ENCODE peak calls at places on chromosomes 13 and 19, in seven cellular contexts. A, R, G, K, D, Q and H are unnamed samples.

GRCh38 chr13:46663216-46663615 is 110.2 kb downstream of the LRCH1 start:
- DNase-seq in A (no peak), R (no peak), G (no peak), K (no peak), D (peak), Q (no peak), H (peak)

GRCh38 chr19:33000510-33000909 is 28.5 kb downstream of the FAAP24 start:
- DNase-seq in A (no peak), R (no peak), G (no peak), K (no peak), D (no peak), Q (no peak), H (no peak)

GRCh38 chr13:113668491-113668971 is 1.5 kb downstream of the GRK1 start:
- DNase-seq in A (no peak), R (no peak), G (no peak), K (no peak), D (no peak), Q (no peak), H (no peak)

GRCh38 chr19:45632468-45633196 is 6.6 kb downstream of the EML2 start:
- DNase-seq in A (peak), R (peak), G (peak), K (no peak), D (peak), Q (peak), H (peak)

GRCh38 chr19:19628499-19629134 is 597 bp upstream of the LPAR2 start:
- DNase-seq in A (peak), R (peak), G (peak), K (peak), D (peak), Q (peak), H (peak)

GRCh38 chr19:24033962-24034342 is 53.0 kb upstream of the ZNF254 start:
- DNase-seq in A (no peak), R (peak), G (peak), K (no peak), D (peak), Q (peak), H (peak)

GRCh38 chr13:20387441-20387971 is 138.2 kb downstream of the CRYL1 start:
- DNase-seq in A (no peak), R (peak), G (peak), K (no peak), D (no peak), Q (no peak), H (no peak)

GRCh38 chr19:3577741-3578344 is 5.1 kb downstream of the HMG20B start:
- DNase-seq in A (peak), R (no peak), G (no peak), K (no peak), D (no peak), Q (no peak), H (peak)

GRCh38 chr13:50437252-50437651 is 406.2 kb downstream of the DLEU7 start:
- DNase-seq in A (no peak), R (no peak), G (peak), K (no peak), D (peak), Q (no peak), H (no peak)

GRCh38 chr13:101576977-101577376 is 124.5 kb downstream of the ITGBL1 start:
- DNase-seq in A (no peak), R (no peak), G (no peak), K (no peak), D (no peak), Q (no peak), H (no peak)

GRCh38 chr19:39865186-39865585 is 19.0 kb upstream of the FBL start:
- DNase-seq in A (no peak), R (no peak), G (no peak), K (no peak), D (no peak), Q (no peak), H (no peak)

GRCh38 chr13:25175431-25175830 is 3.3 kb upstream of the AMER2 start:
- DNase-seq in A (no peak), R (no peak), G (no peak), K (no peak), D (no peak), Q (no peak), H (no peak)
- H4K8ac ChIP-seq in A (no peak), R (no peak), G (no peak), K (no peak), D (no peak), Q (no peak), H (no peak)

GRCh38 chr13:72782717-72783116 is 784 bp downstream of the PIBF1 start:
- DNase-seq in A (no peak), R (no peak), G (peak), K (no peak), D (peak), Q (no peak), H (peak)

GRCh38 chr13:72781461-72782439 is at the start of the genes DIS3 and PIBF1:
- DNase-seq in A (peak), R (peak), G (peak), K (peak), D (peak), Q (peak), H (peak)
- H4K8ac ChIP-seq in A (no peak), R (peak), G (peak), K (peak), D (peak), Q (no peak), H (no peak)

GRCh38 chr13:77696006-77696862 is 1.3 kb upstream of the SLAIN1 start:
- DNase-seq in A (no peak), R (peak), G (no peak), K (no peak), D (no peak), Q (peak), H (peak)
- H4K8ac ChIP-seq in A (no peak), R (no peak), G (no peak), K (no peak), D (no peak), Q (no peak), H (no peak)

DNA sequence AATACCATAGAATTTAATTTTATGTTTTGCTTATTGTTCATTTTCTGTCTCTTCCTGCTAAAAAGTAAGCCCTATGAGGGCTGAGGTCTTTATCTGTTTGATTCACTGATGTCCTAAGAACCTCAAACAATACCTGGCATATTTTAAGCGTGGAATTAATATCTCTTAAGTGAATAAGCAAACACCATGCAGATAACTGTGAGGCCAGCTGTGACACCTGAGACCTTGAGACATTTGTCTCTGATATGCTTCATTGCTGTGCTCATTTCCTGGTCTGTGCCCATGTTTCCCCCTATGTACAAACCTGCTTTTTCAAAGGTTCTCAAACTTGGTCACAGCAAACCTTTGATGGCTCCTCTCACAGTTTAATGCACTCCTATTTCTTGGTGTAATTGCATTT is 254.6 kb downstream of the COG6 start:
- DNase-seq in A (no peak), R (peak), G (no peak), K (no peak), D (no peak), Q (no peak), H (peak)
- H4K8ac ChIP-seq in A (no peak), R (no peak), G (no peak), K (no peak), D (no peak), Q (no peak), H (no peak)

GRCh38 chr13:23852351-23852750 is 36.8 kb downstream of the MIPEP start:
- DNase-seq in A (no peak), R (no peak), G (no peak), K (no peak), D (no peak), Q (no peak), H (no peak)
- H4K8ac ChIP-seq in A (no peak), R (no peak), G (no peak), K (no peak), D (no peak), Q (no peak), H (no peak)

GRCh38 chr19:34231439-34231838 is 22.9 kb upstream of the GARRE1 start:
- DNase-seq in A (no peak), R (no peak), G (no peak), K (no peak), D (no peak), Q (no peak), H (no peak)
- H4K8ac ChIP-seq in A (no peak), R (no peak), G (peak), K (no peak), D (peak), Q (no peak), H (no peak)

DNA sequence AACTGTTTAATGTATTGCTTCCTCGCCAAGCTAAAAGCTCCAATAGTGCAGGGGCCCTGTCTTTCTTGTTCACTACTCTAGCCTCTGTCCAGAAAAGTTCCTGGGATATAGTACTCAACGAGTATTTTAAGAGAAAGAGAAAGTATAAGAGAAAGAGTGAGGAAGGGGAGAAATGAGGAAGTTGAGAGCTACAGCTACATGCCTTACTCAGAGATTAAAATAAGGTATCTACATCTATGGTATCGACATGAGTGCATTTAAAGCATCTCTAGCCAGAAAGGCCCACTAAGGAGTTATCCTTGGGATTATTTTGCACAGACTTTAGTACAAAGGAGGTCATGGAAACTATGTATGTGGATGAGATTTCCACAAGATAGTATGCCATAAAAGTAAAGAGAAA is 28.5 kb downstream of the MYCBP2 start:
- DNase-seq in A (no peak), R (no peak), G (no peak), K (no peak), D (no peak), Q (no peak), H (no peak)
- H4K8ac ChIP-seq in A (no peak), R (no peak), G (no peak), K (no peak), D (no peak), Q (no peak), H (no peak)

GRCh38 chr13:67754016-67754415 is 523.9 kb upstream of the PCDH9 start:
- DNase-seq in A (no peak), R (no peak), G (no peak), K (no peak), D (no peak), Q (peak), H (no peak)

GRCh38 chr13:67752741-67753140 is 522.6 kb upstream of the PCDH9 start:
- DNase-seq in A (no peak), R (no peak), G (no peak), K (no peak), D (no peak), Q (no peak), H (no peak)
- H4K8ac ChIP-seq in A (no peak), R (no peak), G (no peak), K (no peak), D (no peak), Q (no peak), H (no peak)

DNA sequence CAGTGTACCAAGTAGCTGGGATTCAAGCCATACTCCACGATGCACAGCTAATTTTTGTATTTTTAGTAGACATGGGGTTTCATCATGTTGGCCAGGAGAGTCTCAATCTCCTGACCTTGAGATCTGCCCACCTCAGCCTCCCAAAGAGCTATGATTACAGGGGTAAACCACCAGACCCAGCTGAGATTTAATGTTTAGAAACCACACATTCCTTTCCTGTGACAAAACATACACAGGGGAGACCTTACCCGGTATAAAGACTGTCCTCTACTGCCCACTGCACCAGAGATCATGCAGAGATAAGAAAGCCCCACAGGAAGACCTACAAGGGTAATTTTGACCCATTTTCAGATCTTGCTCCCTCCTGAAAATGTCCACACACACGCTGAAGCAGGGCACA is 22.8 kb upstream of the ZNF83 start:
- DNase-seq in A (no peak), R (no peak), G (peak), K (no peak), D (peak), Q (no peak), H (no peak)
- H4K8ac ChIP-seq in A (no peak), R (no peak), G (peak), K (no peak), D (no peak), Q (no peak), H (no peak)